ENCODE peak calls at places on chromosomes 5 and 9, in seven cellular contexts. X is body of pancreas; H is heart right ventricle; K is spleen; E is GM23248; D is CD4-positive, alpha-beta T cell; J is A549. W is an unnamed sample. For H3K9me3, the result is how much of the 10 kb centered on the place peaks cover.

GRCh38 chr5:20224046-20224445 is 236.0 kb upstream of the CDH18 start:
- DNase-seq in E (no peak), K (no peak), D (no peak), X (no peak), J (no peak), H (no peak), W (no peak)

GRCh38 chr9:89993678-89994630 is 389.1 kb downstream of the GADD45G start:
- DNase-seq in X (peak), H (no peak), J (peak), E (peak), D (no peak), K (no peak), W (no peak)

GRCh38 chr9:77977210-77977611 is 54.4 kb downstream of the GNAQ start:
- DNase-seq in K (no peak), D (peak), H (peak), E (peak), X (peak), J (peak), W (peak)

GRCh38 chr5:81969912-81970311 is 1.9 kb upstream of the ATG10 start:
- DNase-seq in X (no peak), K (no peak), J (no peak), H (no peak), E (no peak), D (no peak), W (no peak)

GRCh38 chr5:8458038-8458383 is 589.1 kb downstream of the MTRR start:
- DNase-seq in X (no peak), K (no peak), J (no peak), E (peak), D (no peak), H (no peak), W (no peak)

GRCh38 chr9:133946840-133947486 is 45.2 kb downstream of the VAV2 start:
- DNase-seq in K (peak), D (no peak), J (no peak), E (no peak), X (no peak), H (no peak), W (no peak)

GRCh38 chr5:146825033-146825432 is 53.5 kb downstream of the PPP2R2B start:
- DNase-seq in H (peak), J (peak), X (no peak), E (peak), D (no peak), K (no peak), W (no peak)

GRCh38 chr5:124596595-124597388 is 149.6 kb downstream of the ZNF608 start:
- DNase-seq in J (peak), H (no peak), X (peak), K (no peak), E (peak), D (no peak), W (no peak)

GRCh38 chr9:93121316-93122241 is 12.5 kb downstream of the NINJ1 start:
- DNase-seq in E (no peak), H (no peak), D (no peak), X (no peak), K (peak), J (no peak), W (no peak)

GRCh38 chr9:21392270-21392669 is 7.1 kb upstream of the IFNA2 start:
- DNase-seq in H (no peak), E (peak), X (no peak), K (no peak), J (peak), D (no peak), W (peak)

GRCh38 chr9:136631038-136632000 is 31.4 kb upstream of the EGFL7 start:
- DNase-seq in X (peak), D (peak), J (peak), E (peak), K (peak), H (peak), W (peak)
- H3K9me3 ChIP-seq in X (under half), D (under half), J (under half), E (under half), K (under half), H (under half), W (under half)

DNA sequence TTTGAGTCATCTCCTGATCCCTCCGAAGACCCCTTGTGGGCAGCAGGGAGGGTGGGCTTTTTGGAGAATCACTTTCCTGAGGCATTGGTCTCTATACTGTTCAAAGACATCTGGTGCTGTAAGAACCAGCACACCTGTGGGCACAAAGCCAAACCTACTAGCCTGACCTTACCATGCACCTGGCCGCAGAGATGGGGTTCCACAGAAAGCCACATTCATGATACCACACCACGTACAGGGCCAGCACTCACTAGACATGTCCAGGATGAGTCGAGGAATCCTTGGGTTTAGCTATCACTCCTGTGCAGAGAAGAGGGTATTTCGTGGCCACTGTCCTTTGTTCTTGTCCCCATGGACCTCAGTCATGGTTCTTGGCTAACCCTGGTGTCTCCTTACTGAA is 203.4 kb downstream of the CACNA1B start:
- DNase-seq in J (no peak), E (no peak), K (no peak), D (no peak), H (no peak), X (no peak), W (no peak)
- H3K9me3 ChIP-seq in J (under half), E (under half), K (under half), D (under half), H (under half), X (under half), W (under half)

GRCh38 chr5:164746723-164747122 is 1241.3 kb downstream of the MAT2B start:
- DNase-seq in K (no peak), E (no peak), H (no peak), D (no peak), J (no peak), X (no peak), W (no peak)
- H3K9me3 ChIP-seq in K (under half), E (under half), H (under half), D (under half), J (under half), X (under half), W (under half)

GRCh38 chr5:1671351-1671750 is 128.3 kb downstream of the MRPL36 start:
- DNase-seq in H (no peak), J (no peak), X (no peak), E (no peak), D (no peak), K (peak), W (no peak)
- H3K9me3 ChIP-seq in H (under half), J (under half), X (under half), E (under half), D (under half), K (under half), W (under half)

GRCh38 chr5:141384471-141385267 is 2.1 kb downstream of the PCDHGA7 start:
- DNase-seq in D (no peak), K (no peak), X (no peak), E (no peak), J (no peak), H (no peak), W (no peak)
- H3K9me3 ChIP-seq in D (half or more), K (half or more), X (under half), E (under half), J (under half), H (half or more), W (under half)

DNA sequence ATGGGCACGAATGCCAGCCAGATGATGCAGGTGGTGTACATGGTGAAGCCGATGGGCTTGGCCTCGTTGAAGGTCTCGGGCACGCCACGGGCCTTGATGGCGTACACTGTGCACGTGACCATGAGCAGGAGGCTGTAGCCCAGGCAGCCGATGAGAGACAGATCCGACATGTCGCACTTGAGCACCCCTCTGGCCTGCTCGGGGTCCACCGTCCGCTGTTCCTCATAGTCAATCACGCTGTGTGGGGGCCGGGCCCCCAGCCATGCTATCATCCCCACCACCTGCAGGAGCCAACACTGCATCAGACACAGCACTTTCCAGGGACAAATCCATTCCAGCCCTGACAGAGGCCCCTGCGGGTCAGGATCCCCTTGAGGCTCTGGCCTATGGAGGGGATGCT is 12.2 kb downstream of the GRM6 start:
- DNase-seq in E (no peak), J (no peak), H (no peak), D (no peak), X (no peak), K (peak), W (no peak)
- H3K9me3 ChIP-seq in E (under half), J (under half), H (half or more), D (under half), X (under half), K (half or more), W (under half)

GRCh38 chr9:118238139-118238538 is 533.9 kb downstream of the TLR4 start:
- DNase-seq in J (no peak), K (no peak), D (no peak), X (no peak), E (no peak), H (no peak), W (no peak)

GRCh38 chr9:118236625-118237024 is 532.4 kb downstream of the TLR4 start:
- DNase-seq in X (no peak), K (no peak), H (no peak), E (no peak), J (no peak), D (no peak), W (no peak)
- H3K9me3 ChIP-seq in X (under half), K (under half), H (under half), E (under half), J (under half), D (under half), W (under half)

DNA sequence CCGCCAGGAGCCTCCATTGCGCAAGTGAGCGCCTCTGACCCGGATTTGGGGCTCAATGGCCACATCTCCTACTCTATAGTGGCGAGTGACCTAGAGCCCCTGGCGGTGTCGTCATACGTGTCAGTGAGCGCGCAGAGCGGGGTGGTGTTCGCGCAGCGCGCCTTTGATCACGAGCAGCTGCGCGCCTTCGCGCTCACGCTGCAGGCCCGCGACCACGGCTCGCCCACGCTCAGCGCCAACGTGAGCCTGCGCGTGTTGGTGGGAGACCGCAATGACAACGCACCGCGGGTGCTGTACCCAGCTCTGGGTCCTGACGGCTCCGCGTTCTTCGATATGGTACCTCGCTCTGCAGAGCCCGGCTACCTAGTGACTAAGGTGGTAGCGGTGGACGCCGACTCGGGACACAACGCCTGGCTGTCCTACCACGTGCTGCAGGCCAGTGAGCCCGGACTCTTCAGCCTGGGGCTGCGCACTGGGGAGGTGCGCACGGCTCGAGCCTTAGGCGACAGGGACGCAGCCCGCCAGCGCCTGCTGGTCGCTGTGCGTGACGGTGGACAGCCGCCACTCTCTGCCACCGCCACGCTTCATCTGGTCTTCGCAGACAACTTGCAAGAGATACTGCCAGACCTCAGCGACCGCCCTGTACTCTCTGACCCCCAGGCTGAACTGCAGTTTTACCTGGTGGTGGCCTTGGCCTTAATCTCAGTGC is 1.9 kb downstream of the PCDHGB6 start:
- DNase-seq in K (no peak), X (no peak), E (no peak), D (no peak), J (no peak), H (no peak), W (no peak)
- H3K9me3 ChIP-seq in K (half or more), X (under half), E (under half), D (under half), J (half or more), H (half or more), W (under half)

W was measured in CD4-positive, CD25-positive, alpha-beta regulatory T cell.